ENCODE peak calls at places on chromosomes 11 and 22, in six cellular contexts. A is pancreas, M is uterus, B is neural progenitor cell, F is mucosa of descending colon, L is SK-N-SH. Y is an unnamed sample. For H3K9me3, the result is how much of the 10 kb centered on the place peaks cover.

GRCh38 chr11:124656759-124657627 is 16.5 kb downstream of the SIAE start:
- DNase-seq in A (no peak), M (no peak), B (peak), F (no peak), L (peak), Y (no peak)

GRCh38 chr11:56624661-56625110 is 10.0 kb upstream of the OR5M1 start:
- DNase-seq in A (no peak), M (no peak), B (peak), F (peak), L (peak), Y (peak)

GRCh38 chr11:84103096-84103495 is 816.9 kb upstream of the CCDC90B start:
- DNase-seq in A (no peak), M (no peak), B (peak), F (no peak), L (no peak), Y (no peak)

GRCh38 chr11:210122-210802 is 2.8 kb downstream of the RIC8A start:
- DNase-seq in A (no peak), M (no peak), B (no peak), F (no peak), L (no peak), Y (peak)

GRCh38 chr22:19182472-19183157 is 4.1 kb upstream of the SLC25A1 start:
- DNase-seq in A (no peak), M (no peak), B (no peak), F (no peak), L (no peak), Y (no peak)

GRCh38 chr11:67265633-67266423 is 445 bp upstream of the GRK2 start:
- DNase-seq in A (peak), M (peak), B (peak), F (peak), L (peak), Y (peak)

GRCh38 chr11:65856689-65857499 is 1.1 kb downstream of the CFL1 start:
- DNase-seq in A (peak), M (peak), B (peak), F (peak), L (peak), Y (peak)

GRCh38 chr22:17918840-17919239 is 105.5 kb downstream of the MICAL3 start:
- DNase-seq in A (no peak), M (no peak), B (no peak), F (no peak), L (no peak), Y (no peak)

GRCh38 chr22:39630721-39631120 is 60.2 kb downstream of the CACNA1I start:
- DNase-seq in A (no peak), M (no peak), B (no peak), F (no peak), L (no peak), Y (no peak)

DNA sequence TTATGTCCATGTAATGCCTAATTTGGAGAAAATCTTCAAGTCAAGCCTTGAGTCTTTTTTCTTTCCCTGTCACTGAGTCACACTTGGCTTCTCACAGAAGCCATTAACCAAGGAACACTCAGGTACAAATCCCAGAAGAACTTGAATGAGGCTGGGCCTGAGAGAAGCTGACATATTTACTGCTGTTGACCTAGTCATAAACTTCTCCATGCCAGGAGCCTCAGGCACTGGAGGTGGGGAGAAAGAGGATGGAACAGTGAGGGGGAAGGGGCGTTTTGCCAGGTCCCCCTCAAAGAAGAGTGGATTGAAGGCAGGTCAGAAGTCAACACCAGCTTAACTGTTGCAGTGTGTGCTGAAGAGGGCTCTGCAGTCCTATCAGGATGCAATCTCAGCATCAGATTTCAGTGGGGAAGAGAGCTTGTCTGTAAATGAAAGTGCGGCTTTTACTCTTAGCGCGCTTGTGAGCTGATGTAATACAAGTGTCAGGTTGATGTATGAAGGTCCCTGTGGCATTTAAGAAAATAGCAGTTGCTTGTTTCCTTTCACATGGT is 526.0 kb downstream of the ETS1 start:
- DNase-seq in A (no peak), M (no peak), B (no peak), F (no peak), L (no peak), Y (no peak)
- H3K9me3 ChIP-seq in A (under half), M (under half), B (under half), F (under half), L (under half), Y (under half)

GRCh38 chr11:46697303-46697702 is 3.1 kb downstream of the ARHGAP1 start:
- DNase-seq in A (no peak), M (no peak), B (no peak), F (no peak), L (peak), Y (no peak)

GRCh38 chr11:46697723-46698122 is 2.7 kb downstream of the ARHGAP1 start:
- DNase-seq in A (no peak), M (no peak), B (no peak), F (no peak), L (no peak), Y (no peak)

GRCh38 chr11:46698597-46698996 is 1.8 kb downstream of the ARHGAP1 start:
- DNase-seq in A (no peak), M (no peak), B (no peak), F (no peak), L (no peak), Y (no peak)

GRCh38 chr11:46701078-46701654 is 335 bp downstream of the ZNF408 start:
- DNase-seq in A (no peak), M (no peak), B (peak), F (no peak), L (no peak), Y (no peak)

GRCh38 chr11:46700251-46701077 is at the start of the genes ARHGAP1 and ZNF408:
- DNase-seq in A (peak), M (peak), B (peak), F (peak), L (peak), Y (peak)
- H3K9me3 ChIP-seq in A (under half), M (under half), B (under half), F (under half), L (under half), Y (under half)

GRCh38 chr22:49198705-49199084 is 629.0 kb downstream of the BRD1 start:
- DNase-seq in A (no peak), M (no peak), B (no peak), F (no peak), L (no peak), Y (no peak)
- H3K9me3 ChIP-seq in A (under half), M (under half), B (under half), F (under half), L (under half), Y (under half)

DNA sequence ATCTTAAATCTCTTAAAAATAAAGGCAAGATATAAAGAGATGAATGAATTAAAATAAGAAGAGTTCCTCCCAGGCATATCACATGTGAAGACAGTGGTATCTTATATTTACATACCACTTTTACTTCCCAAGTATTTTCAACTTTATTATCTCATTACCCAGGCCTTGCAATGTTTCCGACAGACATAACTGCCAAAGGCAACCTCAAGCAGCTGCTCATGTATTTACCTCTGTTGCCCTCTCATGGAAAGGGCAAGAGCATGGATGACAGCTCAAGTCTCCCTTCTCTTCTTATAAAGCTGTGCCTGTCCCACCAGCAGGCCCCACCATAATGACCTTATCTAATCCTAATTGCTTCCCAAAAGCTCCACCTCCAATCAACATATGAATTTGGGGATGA is 894.2 kb downstream of the NTM start:
- DNase-seq in A (no peak), M (no peak), B (no peak), F (no peak), L (no peak), Y (no peak)
- H3K9me3 ChIP-seq in A (under half), M (under half), B (under half), F (under half), L (under half), Y (under half)

GRCh38 chr22:48154169-48154942 is 1391.9 kb downstream of the TBC1D22A start:
- DNase-seq in A (no peak), M (no peak), B (no peak), F (no peak), L (no peak), Y (no peak)

GRCh38 chr22:48153726-48154125 is 1391.3 kb downstream of the TBC1D22A start:
- DNase-seq in A (no peak), M (no peak), B (no peak), F (peak), L (no peak), Y (no peak)

GRCh38 chr22:48152154-48152775 is 1389.8 kb downstream of the TBC1D22A start:
- DNase-seq in A (no peak), M (no peak), B (no peak), F (no peak), L (no peak), Y (no peak)

GRCh38 chr22:48152916-48153315 is 1390.5 kb downstream of the TBC1D22A start:
- DNase-seq in A (no peak), M (no peak), B (no peak), F (no peak), L (no peak), Y (no peak)

GRCh38 chr22:48151641-48152040 is 1389.2 kb downstream of the TBC1D22A start:
- DNase-seq in A (no peak), M (no peak), B (no peak), F (no peak), L (no peak), Y (no peak)
- H3K9me3 ChIP-seq in A (under half), M (under half), B (under half), F (under half), L (under half), Y (under half)

DNA sequence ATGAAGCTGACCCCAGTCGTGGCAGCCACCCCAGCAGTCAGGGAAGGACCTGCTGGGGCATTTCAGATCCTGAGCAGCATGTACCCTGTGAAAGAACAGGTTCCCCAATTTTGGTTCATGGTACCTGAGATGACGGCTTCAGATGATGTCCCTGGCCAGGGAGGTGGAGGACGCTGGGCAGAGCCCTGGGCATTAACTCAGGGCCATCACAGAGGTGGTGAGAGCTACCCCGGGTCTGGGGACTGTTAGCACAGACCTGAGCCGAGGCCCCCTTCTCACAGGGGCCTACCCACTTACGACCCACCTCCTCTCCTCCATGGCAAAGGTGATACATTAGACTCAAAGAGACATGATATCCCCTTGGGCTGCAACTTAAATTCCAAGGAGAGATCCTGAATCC is 68.1 kb downstream of the CDKN1C start:
- DNase-seq in A (no peak), M (no peak), B (no peak), F (no peak), L (no peak), Y (no peak)
- H3K9me3 ChIP-seq in A (under half), M (under half), B (under half), F (under half), L (under half), Y (under half)

DNA sequence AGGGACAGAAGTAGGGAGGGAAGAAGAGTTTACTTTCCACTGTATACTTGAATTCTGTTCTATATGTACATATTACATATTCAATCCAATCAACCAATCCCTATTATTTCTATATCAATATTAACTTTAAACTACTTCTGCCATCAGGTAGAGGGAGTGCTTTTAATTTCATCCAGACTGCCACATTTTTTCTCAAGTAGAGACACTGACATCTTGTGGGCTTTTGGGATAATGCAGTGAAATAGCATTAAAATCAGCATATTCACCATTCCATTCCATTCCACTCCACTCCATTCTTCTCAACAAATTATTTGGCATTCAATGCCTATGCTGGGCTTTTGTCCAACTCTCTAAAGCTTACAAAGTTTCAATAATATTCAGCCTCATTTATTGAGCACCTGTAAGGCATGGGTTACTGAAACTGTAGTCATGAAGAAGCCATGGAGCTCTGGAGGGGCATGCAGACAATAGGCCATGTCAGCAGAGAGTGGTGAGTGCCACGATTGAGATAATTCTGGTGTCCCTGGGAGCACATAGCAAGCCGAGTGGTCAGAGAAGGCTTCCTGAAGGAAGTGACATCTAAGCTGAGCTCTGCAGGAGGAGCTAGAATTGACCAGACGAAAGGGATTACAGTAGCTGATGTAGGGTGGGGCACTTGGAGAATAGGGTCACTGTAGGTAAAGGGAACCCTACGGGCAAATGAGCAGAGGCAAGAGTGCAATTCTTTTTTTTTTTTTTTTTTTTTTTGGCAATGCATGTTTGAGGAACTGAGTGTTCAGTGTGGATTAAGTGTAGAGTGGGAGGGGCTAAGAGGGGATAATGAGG is 12.8 kb upstream of the CLPB start:
- DNase-seq in A (no peak), M (no peak), B (peak), F (peak), L (peak), Y (no peak)
- H3K9me3 ChIP-seq in A (under half), M (under half), B (under half), F (under half), L (under half), Y (under half)